ENCODE peak calls at places on chromosomes 2 and 18, in seven cellular contexts. I is AG04450, F is HL-60, T is left ventricle myocardium inferior, A is fibroblast of lung, H is trophoblast cell, X is body of pancreas. E is an unnamed sample.

GRCh38 chr18:26301681-26302080 is 75.4 kb downstream of the TAF4B start:
- DNase-seq in T (no peak), A (peak; percentile 44), X (no peak), H (no peak), F (peak; percentile 78), I (no peak), E (no peak)

GRCh38 chr2:120729410-120730052 is 6.1 kb upstream of the GLI2 start:
- DNase-seq in H (no peak), I (no peak), X (no peak), F (no peak), T (no peak), A (peak; percentile 82), E (no peak)

GRCh38 chr2:241948299-241948897 is 78.9 kb downstream of the RTP5 start:
- DNase-seq in H (no peak), F (no peak), A (no peak), X (no peak), I (no peak), T (no peak), E (no peak)

GRCh38 chr2:182018218-182018617 is 32.6 kb downstream of the PPP1R1C start:
- DNase-seq in T (no peak), I (no peak), A (peak; percentile 21), X (no peak), H (no peak), F (no peak), E (no peak)

GRCh38 chr2:37569986-37570688 is 101.3 kb downstream of the CDC42EP3 start:
- DNase-seq in X (no peak), A (peak; percentile 61), H (peak; percentile 50), I (no peak), T (no peak), F (no peak), E (no peak)

GRCh38 chr2:218716070-218716469 is 5.4 kb downstream of the TTLL4 start:
- DNase-seq in H (no peak), T (no peak), A (peak; percentile 67), X (no peak), I (peak; percentile 10), F (no peak), E (no peak)

GRCh38 chr2:181152701-181153100 is 172.3 kb downstream of the UBE2E3 start:
- DNase-seq in T (no peak), I (no peak), X (no peak), H (no peak), A (no peak), F (no peak), E (no peak)

GRCh38 chr18:36203360-36203895 is 16.1 kb downstream of the MOCOS start:
- DNase-seq in F (no peak), A (no peak), T (no peak), H (no peak), I (no peak), X (no peak), E (no peak)

GRCh38 chr18:3454365-3455089 is 4.6 kb downstream of the TGIF1 start:
- DNase-seq in A (peak; percentile 79), X (peak; percentile 62), F (peak; percentile 70), T (no peak), I (no peak), H (peak; percentile 74), E (no peak)

GRCh38 chr2:160141944-160142343 is 58.1 kb downstream of the ITGB6 start:
- DNase-seq in T (no peak), I (peak; percentile 6), H (peak; percentile 40), F (no peak), A (peak; percentile 49), X (no peak), E (no peak)

GRCh38 chr18:46250084-46250811 is 146.1 kb downstream of the HAUS1 start:
- DNase-seq in H (peak; percentile 99), I (peak; percentile 65), T (no peak), F (peak; percentile 69), X (peak; percentile 23), A (peak; percentile 72), E (no peak)

GRCh38 chr2:145431181-145431951 is 911.4 kb upstream of the ZEB2 start:
- DNase-seq in A (no peak), F (no peak), X (peak; percentile 82), T (no peak), I (no peak), H (no peak), E (peak; percentile 24)

GRCh38 chr18:36403896-36404824 is 106.6 kb downstream of the FHOD3 start:
- DNase-seq in I (no peak), X (no peak), A (no peak), H (peak; percentile 99), T (no peak), F (no peak), E (no peak)

GRCh38 chr2:128591022-128591840 is 272.6 kb upstream of the HS6ST1 start:
- DNase-seq in F (no peak), H (no peak), X (no peak), A (no peak), T (no peak), I (no peak), E (no peak)

GRCh38 chr2:15560404-15560987 is 638 bp downstream of the NBAS start:
- DNase-seq in F (peak; percentile 22), H (peak; percentile 32), X (peak; percentile 34), I (no peak), A (peak; percentile 27), T (no peak), E (peak; percentile 33)

GRCh38 chr2:6526093-6526824 is 339.4 kb downstream of the CMPK2 start:
- DNase-seq in A (no peak), F (no peak), H (peak; percentile 56), X (peak; percentile 49), I (no peak), T (no peak), E (no peak)

GRCh38 chr18:31942301-31942998 is 478 bp downstream of the TRAPPC8 start:
- DNase-seq in I (no peak), T (no peak), A (peak; percentile 37), H (peak; percentile 56), X (no peak), F (peak; percentile 69), E (peak; percentile 85)

GRCh38 chr2:64262068-64262467 is 117.8 kb upstream of the PELI1 start:
- DNase-seq in F (no peak), H (no peak), I (no peak), X (peak; percentile 51), T (no peak), A (peak; percentile 23), E (no peak)

GRCh38 chr2:64260817-64261216 is 116.6 kb upstream of the PELI1 start:
- DNase-seq in X (peak; percentile 25), I (no peak), H (peak; percentile 18), A (no peak), T (peak; percentile 36), F (peak; percentile 87), E (peak; percentile 81)

GRCh38 chr2:64259301-64259700 is 115.1 kb upstream of the PELI1 start:
- DNase-seq in I (no peak), X (no peak), H (no peak), A (peak; percentile 25), T (peak; percentile 69), F (no peak), E (no peak)

GRCh38 chr2:64262816-64263215 is 118.6 kb upstream of the PELI1 start:
- DNase-seq in A (no peak), I (no peak), T (no peak), F (no peak), X (no peak), H (peak; percentile 85), E (no peak)

GRCh38 chr2:64260093-64260808 is 116.0 kb upstream of the PELI1 start:
- DNase-seq in T (no peak), F (no peak), X (no peak), H (no peak), A (no peak), I (no peak), E (no peak)
- H3K27ac ChIP-seq in T (peak overlapping the region; percentile 78), F (peak overlapping the region; percentile 70), X (no peak overlapping the region), H (no peak overlapping the region), A (no peak overlapping the region), I (no peak overlapping the region), E (peak overlapping the region; percentile 90)

DNA sequence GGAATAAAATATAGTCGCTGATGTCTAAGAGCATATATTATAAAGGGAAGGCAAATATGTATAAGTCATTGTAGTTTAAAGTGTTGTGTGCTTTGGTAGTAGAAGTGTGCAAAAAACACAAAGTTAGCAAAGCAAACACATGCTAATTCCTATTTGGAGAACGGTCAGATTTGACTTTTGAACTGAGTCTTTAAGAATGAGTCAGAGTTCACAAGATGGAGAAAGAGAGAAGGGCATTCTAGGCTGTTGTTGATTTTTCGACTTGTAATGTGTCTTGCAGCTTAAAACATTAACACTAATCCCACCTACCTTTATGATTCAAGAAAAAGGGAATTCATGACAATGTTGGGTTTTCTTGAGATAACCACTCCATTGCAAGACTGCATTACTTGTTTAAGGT is 98.1 kb downstream of the CRIM1 start:
- DNase-seq in F (no peak), H (no peak), X (no peak), T (no peak), A (peak; percentile 47), I (no peak), E (no peak)
- H3K27ac ChIP-seq in F (no peak overlapping the region), H (no peak overlapping the region), X (no peak overlapping the region), T (no peak overlapping the region), A (peak overlapping the region; percentile 41), I (no peak overlapping the region), E (no peak overlapping the region)

DNA sequence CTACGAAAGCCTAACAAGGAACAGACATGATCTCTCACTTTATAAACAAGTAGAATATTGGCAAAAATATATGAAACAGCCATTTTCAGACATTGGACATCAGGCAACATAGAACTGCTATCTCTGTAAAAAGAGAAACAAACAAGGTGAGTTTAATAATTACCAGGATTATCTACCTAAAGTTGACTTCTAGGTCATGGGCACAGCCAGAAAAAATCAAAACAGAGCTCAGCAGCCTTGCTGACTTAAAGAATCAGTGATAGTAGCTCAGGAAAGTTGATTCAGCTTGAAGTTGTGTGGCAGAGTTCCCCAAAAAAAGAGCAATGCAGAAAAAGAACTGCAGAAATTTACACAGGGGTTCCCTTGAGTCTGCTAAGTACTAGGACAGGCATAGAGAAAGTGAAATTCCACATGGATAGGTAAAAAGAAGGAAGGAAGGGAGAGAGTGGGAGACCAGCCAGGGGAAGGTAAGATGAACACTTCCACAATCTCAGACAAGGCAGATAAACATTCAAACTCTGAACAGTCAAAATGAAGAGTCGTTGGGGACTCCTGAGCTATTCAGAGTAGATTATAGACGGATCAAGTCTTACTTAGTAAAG is 102.0 kb downstream of the EXOC6B start:
- DNase-seq in X (peak; percentile 21), I (no peak), H (no peak), F (no peak), T (no peak), A (no peak), E (no peak)
- H3K27ac ChIP-seq in X (peak overlapping the region; percentile 9), I (no peak overlapping the region), H (peak overlapping the region; percentile 54), F (no peak overlapping the region), T (no peak overlapping the region), A (no peak overlapping the region), E (no peak overlapping the region)

GRCh38 chr18:10078053-10078452 is 164.2 kb downstream of the VAPA start:
- DNase-seq in I (no peak), H (no peak), A (no peak), X (no peak), F (no peak), T (no peak), E (no peak)
- H3K27ac ChIP-seq in I (no peak overlapping the region), H (no peak overlapping the region), A (no peak overlapping the region), X (no peak overlapping the region), F (no peak overlapping the region), T (no peak overlapping the region), E (no peak overlapping the region)

DNA sequence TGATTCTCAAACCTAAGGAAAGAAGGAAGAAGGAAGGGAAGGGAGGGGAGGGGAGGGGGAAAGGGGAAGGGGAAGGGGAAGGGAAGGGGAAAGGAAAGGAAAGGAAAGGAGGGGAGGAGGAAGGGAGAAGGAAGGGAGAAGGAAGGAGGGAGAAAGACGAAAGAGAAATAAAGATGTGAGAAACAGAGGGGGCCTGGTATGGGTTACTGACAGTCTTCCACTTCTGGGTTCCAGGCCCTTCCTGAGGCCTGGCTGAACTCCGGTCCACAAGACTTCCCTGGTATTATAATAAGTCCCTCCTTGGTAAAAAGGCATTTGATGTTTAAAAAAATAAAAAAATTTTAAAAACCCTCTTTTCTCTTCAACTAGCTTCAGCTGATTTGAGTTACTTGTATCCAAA is 17.4 kb downstream of the SLC4A5 start:
- DNase-seq in X (no peak), F (no peak), I (no peak), A (no peak), H (no peak), T (no peak), E (no peak)
- H3K27ac ChIP-seq in X (no peak overlapping the region), F (no peak overlapping the region), I (no peak overlapping the region), A (no peak overlapping the region), H (no peak overlapping the region), T (no peak overlapping the region), E (no peak overlapping the region)

E was measured in left lung.